ENCODE peak calls at places on chromosomes 11 and 22, in eight cellular contexts. O is cardiac muscle cell; R is PC-9; K is HFF-Myc; I is CD8-positive, alpha-beta T cell; H is BJ; S is IMR-90; X is tibial artery. Y is an unnamed sample.

GRCh38 chr22:49103314-49104052 is 724.2 kb downstream of the BRD1 start:
- DNase-seq in O (no peak), R (no peak), K (no peak), I (no peak), H (no peak), S (no peak), X (no peak), Y (no peak)

GRCh38 chr11:8768625-8769333 is 86.2 kb downstream of the RPL27A start:
- DNase-seq in O (peak; percentile 56), R (peak; percentile 15), K (no peak), I (no peak), H (no peak), S (peak; percentile 89), X (peak; percentile 80), Y (peak; percentile 75)

GRCh38 chr11:2524446-2525165 is 79.8 kb downstream of the KCNQ1 start:
- DNase-seq in O (no peak), R (no peak), K (no peak), I (peak; percentile 35), H (no peak), S (no peak), X (peak; percentile 62), Y (peak; percentile 27)

GRCh38 chr11:2799881-2800654 is 85.5 kb downstream of the CDKN1C start:
- DNase-seq in O (no peak), R (peak; percentile 63), K (no peak), I (no peak), H (no peak), S (no peak), X (peak; percentile 60), Y (no peak)

GRCh38 chr11:12868315-12869073 is 140.6 kb upstream of the RASSF10 start:
- DNase-seq in O (no peak), R (no peak), K (no peak), I (no peak), H (no peak), S (peak; percentile 27), X (no peak), Y (no peak)

GRCh38 chr22:47842119-47842518 is 1079.7 kb downstream of the TBC1D22A start:
- DNase-seq in O (no peak), R (no peak), K (no peak), I (no peak), H (no peak), S (no peak), X (no peak), Y (no peak)

GRCh38 chr11:8338138-8338537 is 74.5 kb upstream of the LMO1 start:
- DNase-seq in O (peak; percentile 57), R (no peak), K (no peak), I (no peak), H (no peak), S (peak; percentile 12), X (no peak), Y (no peak)

GRCh38 chr11:17764446-17765218 is 30.1 kb downstream of the KCNC1 start:
- DNase-seq in O (no peak), R (no peak), K (no peak), I (no peak), H (no peak), S (no peak), X (no peak), Y (no peak)

GRCh38 chr11:128517457-128518230 is 69.7 kb downstream of the ETS1 start:
- DNase-seq in O (peak; percentile 55), R (no peak), K (no peak), I (no peak), H (peak; percentile 44), S (no peak), X (no peak), Y (no peak)

GRCh38 chr11:130249371-130249770 is 65.3 kb downstream of the ZBTB44 start:
- DNase-seq in O (no peak), R (no peak), K (no peak), I (no peak), H (no peak), S (no peak), X (no peak), Y (no peak)
- H3K4me3 ChIP-seq in O (no peak overlapping the region), R (no peak overlapping the region), K (no peak overlapping the region), I (no peak overlapping the region), H (no peak overlapping the region), S (no peak overlapping the region), X (no peak overlapping the region), Y (no peak overlapping the region)

DNA sequence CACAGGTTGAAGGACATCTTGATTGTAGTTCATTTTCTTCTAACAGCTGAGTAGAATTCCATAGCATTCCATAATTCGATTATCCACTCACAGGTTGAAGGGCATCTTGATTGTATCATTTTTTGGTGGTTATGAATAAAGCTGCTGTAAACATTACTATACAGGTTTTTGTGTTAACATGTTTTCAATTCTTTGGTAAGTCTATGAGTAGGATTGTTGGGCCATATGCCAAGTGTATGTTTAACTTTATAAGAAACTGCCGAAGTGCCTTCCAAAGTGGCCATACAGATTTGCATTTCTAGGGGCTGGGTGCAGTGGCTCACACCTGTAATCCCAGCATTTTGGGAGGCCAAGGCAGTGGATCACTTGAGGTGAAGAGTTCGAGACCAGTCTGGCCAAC is 44.6 kb downstream of the ANKRD42 start:
- DNase-seq in O (no peak), R (no peak), K (no peak), I (no peak), H (no peak), S (peak; percentile 73), X (no peak), Y (no peak)
- TF ChIP-seq CTCF in O (no peak), R (no peak), K (no peak), I (no peak), H (no peak), S (no peak), X (no peak), Y (no peak)

GRCh38 chr11:134626032-134626431 is 214.0 kb upstream of the B3GAT1 start:
- DNase-seq in O (no peak), R (no peak), K (no peak), I (peak; percentile 5), H (no peak), S (no peak), X (no peak), Y (no peak)

GRCh38 chr11:134624166-134624920 is 212.3 kb upstream of the B3GAT1 start:
- DNase-seq in O (no peak), R (no peak), K (no peak), I (no peak), H (no peak), S (no peak), X (peak; percentile 39), Y (no peak)

GRCh38 chr11:134625151-134625550 is 213.1 kb upstream of the B3GAT1 start:
- DNase-seq in O (no peak), R (no peak), K (no peak), I (peak; percentile 31), H (no peak), S (no peak), X (no peak), Y (no peak)

GRCh38 chr11:134623711-134624110 is 211.7 kb upstream of the B3GAT1 start:
- DNase-seq in O (no peak), R (no peak), K (no peak), I (peak; percentile 5), H (no peak), S (no peak), X (no peak), Y (no peak)

DNA sequence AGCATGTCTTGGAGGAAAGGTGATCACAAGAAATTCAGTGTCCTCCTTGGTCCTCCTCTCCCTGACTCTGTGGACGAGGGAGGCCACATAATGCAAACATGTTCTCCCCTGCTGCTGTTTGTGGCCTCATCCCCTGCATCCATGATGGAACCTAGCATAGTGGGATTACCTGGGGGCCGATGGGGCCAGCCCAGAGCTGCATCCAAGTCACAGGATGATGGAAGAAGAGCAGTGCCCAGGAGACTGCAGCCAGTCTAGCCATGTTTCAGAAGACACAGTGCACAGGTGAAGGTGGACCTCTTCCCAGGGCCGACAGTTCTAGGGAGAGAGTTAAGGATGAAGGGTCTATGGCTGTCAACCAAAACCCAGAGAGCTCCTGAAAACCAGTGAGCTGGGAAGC is 213.6 kb upstream of the B3GAT1 start:
- DNase-seq in O (no peak), R (no peak), K (no peak), I (peak; percentile 15), H (no peak), S (no peak), X (no peak), Y (no peak)
- H3K4me3 ChIP-seq in O (no peak overlapping the region), R (no peak overlapping the region), K (no peak overlapping the region), I (no peak overlapping the region), H (no peak overlapping the region), S (no peak overlapping the region), X (no peak overlapping the region), Y (no peak overlapping the region)

DNA sequence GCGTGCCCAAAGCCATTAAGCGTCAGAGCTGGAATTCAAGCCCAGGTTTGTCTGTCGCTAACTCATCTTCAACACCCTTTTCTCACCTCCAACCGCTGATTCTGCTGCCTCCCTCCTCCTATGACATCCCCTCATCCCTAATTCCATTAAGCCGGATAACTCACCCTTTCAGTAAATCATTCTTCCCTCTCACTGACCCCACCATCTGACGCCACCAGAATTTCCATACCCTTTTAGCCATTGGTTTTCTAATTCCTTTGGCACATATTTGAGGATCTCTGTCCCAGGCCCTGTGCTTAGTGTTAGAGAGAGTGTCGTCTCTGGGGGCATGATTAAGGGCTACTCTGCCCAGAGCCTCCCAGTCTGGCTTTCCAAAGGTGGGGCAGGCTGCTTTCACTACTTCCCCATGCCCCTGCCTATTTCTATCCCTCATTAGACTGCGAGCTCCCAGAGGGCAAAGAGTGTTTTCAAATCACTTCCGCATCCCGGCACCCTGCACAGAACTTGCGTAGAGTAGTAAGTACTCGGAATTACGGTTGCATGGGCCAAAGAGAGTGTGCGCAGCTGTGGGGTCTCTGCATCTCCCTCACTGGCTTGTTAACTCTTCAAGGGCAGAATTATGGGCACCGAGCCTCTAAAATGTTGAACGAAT is 3.9 kb downstream of the KLHL35 start:
- DNase-seq in O (no peak), R (no peak), K (no peak), I (no peak), H (no peak), S (no peak), X (no peak), Y (peak; percentile 4)
- TF ChIP-seq CTCF in O (no peak), R (no peak), K (no peak), I (no peak), H (no peak), S (no peak), X (no peak), Y (no peak)